ENCODE peak calls at places on chromosomes 3 and 15, in four cellular contexts. K is PC-3, S is GM23338, M is HCT116. H is an unnamed sample.

GRCh38 chr15:58469432-58470353 is 37.9 kb downstream of the LIPC start:
- DNase-seq in S (peak; percentile 55), K (peak; percentile 91), M (peak; percentile 69), H (peak; percentile 70)

GRCh38 chr15:66038387-66039116 is 169.3 kb downstream of the RAB11A start:
- DNase-seq in S (peak; percentile 47), M (no peak), K (no peak), H (no peak)

GRCh38 chr3:37701729-37702128 is 160.0 kb upstream of the CTDSPL start:
- DNase-seq in K (no peak), S (no peak), M (no peak), H (no peak)

GRCh38 chr3:16277471-16277870 is 12.5 kb downstream of the OXNAD1 start:
- DNase-seq in S (no peak), M (no peak), K (no peak), H (no peak)

GRCh38 chr3:100053929-100054620 is 60.2 kb downstream of the FILIP1L start:
- DNase-seq in M (no peak), K (no peak), S (no peak), H (peak; percentile 39)

GRCh38 chr3:78481050-78481449 is 1286.7 kb downstream of the ROBO1 start:
- DNase-seq in M (no peak), S (no peak), K (no peak), H (no peak)

GRCh38 chr15:96347181-96348111 is 16.9 kb downstream of the NR2F2 start:
- DNase-seq in K (no peak), S (peak; percentile 80), M (no peak), H (no peak)

GRCh38 chr3:99366663-99367429 is 271.5 kb upstream of the COL8A1 start:
- DNase-seq in K (peak; percentile 34), M (peak; percentile 6), S (peak; percentile 69), H (no peak)

GRCh38 chr15:79310612-79310984 is 314 bp upstream of the TMED3 start:
- DNase-seq in M (no peak), K (peak; percentile 34), S (peak; percentile 68), H (no peak)

GRCh38 chr3:177123820-177124219 is 73.5 kb downstream of the TBL1XR1 start:
- DNase-seq in M (no peak), K (no peak), S (no peak), H (no peak)

GRCh38 chr3:181696641-181697230 is 15.0 kb upstream of the SOX2 start:
- DNase-seq in M (no peak), K (no peak), S (no peak), H (no peak)

GRCh38 chr15:84582583-84583157 is 18.1 kb upstream of the ZSCAN2 start:
- DNase-seq in K (peak; percentile 23), S (no peak), M (no peak), H (no peak)

GRCh38 chr15:100919481-100920405 is 586 bp downstream of the LRRK1 start:
- DNase-seq in M (no peak), S (peak; percentile 53), K (peak; percentile 26), H (peak; percentile 29)

GRCh38 chr3:64059484-64059883 is 36.2 kb upstream of the PSMD6 start:
- DNase-seq in S (no peak), M (no peak), K (no peak), H (no peak)

GRCh38 chr3:168058482-168058881 is 37.2 kb downstream of the GOLIM4 start:
- DNase-seq in M (no peak), K (no peak), S (no peak), H (no peak)

GRCh38 chr15:69092159-69092558 is 68.3 kb upstream of the GLCE start:
- DNase-seq in M (no peak), K (peak; percentile 98), S (no peak), H (no peak)

GRCh38 chr3:132682201-132682600 is 22.1 kb downstream of the UBA5 start:
- DNase-seq in K (no peak), M (no peak), S (no peak), H (no peak)

GRCh38 chr3:25664066-25664809 is 469 bp downstream of the TOP2B start:
- DNase-seq in K (peak; percentile 42), M (peak; percentile 3), S (peak; percentile 72), H (peak; percentile 82)

GRCh38 chr15:38823272-38823671 is 258.7 kb upstream of the RASGRP1 start:
- DNase-seq in S (no peak), K (no peak), M (no peak), H (no peak)

GRCh38 chr15:38826880-38827279 is 262.3 kb upstream of the RASGRP1 start:
- DNase-seq in S (no peak), K (no peak), M (no peak), H (no peak)

GRCh38 chr15:38824719-38825118 is 260.1 kb upstream of the RASGRP1 start:
- DNase-seq in S (no peak), M (no peak), K (no peak), H (no peak)

GRCh38 chr15:38829086-38829485 is 264.5 kb upstream of the RASGRP1 start:
- DNase-seq in M (no peak), S (no peak), K (no peak), H (no peak)

DNA sequence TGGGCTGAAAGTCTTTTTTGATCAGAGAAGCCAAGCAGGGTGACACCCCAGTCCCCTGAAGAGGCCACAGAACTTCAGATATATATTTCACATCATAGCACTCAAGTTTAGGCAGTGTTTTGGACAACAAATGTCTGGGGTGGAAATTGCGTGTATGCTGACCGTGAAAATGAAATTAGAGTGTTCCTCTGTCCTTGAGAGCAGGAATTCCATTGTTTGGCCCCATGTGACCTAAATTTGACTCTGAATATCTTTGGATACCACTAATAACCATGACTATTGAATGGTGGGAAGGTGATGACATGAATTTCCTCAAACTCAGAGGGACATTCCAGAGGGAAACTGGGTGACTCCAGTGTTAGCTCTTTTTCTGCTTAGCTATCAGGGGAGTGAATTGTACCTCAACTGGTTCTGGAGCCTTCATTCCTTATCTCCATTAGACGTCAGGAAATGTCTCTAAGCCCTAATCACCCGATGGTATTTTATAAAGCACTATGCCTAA is 263.5 kb upstream of the RASGRP1 start:
- DNase-seq in K (no peak), S (no peak), M (no peak), H (no peak)
- TF ChIP-seq EZH2phosphoT487 in K (no peak), S (no peak), M (no peak), H (no peak)

GRCh38 chr15:29032776-29033175 is 147.0 kb downstream of the APBA2 start:
- DNase-seq in S (no peak), K (no peak), M (no peak), H (no peak)
- H3K27ac ChIP-seq in S (no peak overlapping the region), K (no peak overlapping the region), M (no peak overlapping the region), H (no peak overlapping the region)

GRCh38 chr15:67865331-67865730 is 25.5 kb upstream of the RNU6-1 start:
- DNase-seq in S (no peak), M (no peak), K (no peak), H (no peak)

GRCh38 chr15:67862771-67863441 is 23.1 kb upstream of the RNU6-1 start:
- DNase-seq in K (no peak), S (no peak), M (no peak), H (no peak)

GRCh38 chr15:67861983-67862382 is 22.1 kb upstream of the RNU6-1 start:
- DNase-seq in M (no peak), K (no peak), S (no peak), H (no peak)

GRCh38 chr15:67865766-67866165 is 25.9 kb upstream of the RNU6-1 start:
- DNase-seq in K (no peak), S (no peak), M (no peak), H (no peak)

DNA sequence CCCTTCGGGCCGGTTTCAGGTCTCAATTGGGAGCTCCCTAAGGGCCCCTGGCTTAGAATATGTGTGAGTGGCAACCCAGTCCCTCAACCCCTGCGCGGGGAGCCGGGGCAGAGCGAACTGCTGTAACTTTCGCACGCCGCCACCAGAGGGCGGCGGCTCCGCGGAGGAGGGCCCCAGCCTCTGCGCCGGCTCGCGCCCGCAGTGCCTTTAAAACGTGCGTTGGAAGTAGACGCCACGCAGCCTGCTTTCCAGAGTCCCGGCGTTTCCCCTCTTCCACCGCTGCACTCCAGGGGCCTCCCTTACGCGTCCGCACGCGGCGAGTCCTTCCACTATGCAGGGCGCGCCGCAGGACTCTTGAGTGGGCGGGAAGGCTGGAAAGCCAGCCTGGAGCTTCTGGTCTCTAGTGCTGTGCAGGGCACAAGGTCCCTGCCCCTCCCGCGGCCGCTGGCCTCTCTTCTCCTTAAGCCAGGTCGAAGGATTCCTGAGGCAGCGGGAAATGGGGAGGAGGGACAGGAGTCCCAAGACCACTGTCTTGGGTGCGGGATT is 23.7 kb upstream of the RNU6-1 start:
- DNase-seq in K (peak; percentile 74), S (peak; percentile 90), M (peak; percentile 46), H (peak; percentile 92)
- TF ChIP-seq EZH2 in K (no peak), S (no peak), M (no peak), H (no peak)

GRCh38 chr3:196207833-196208607 is 3.2 kb downstream of the ZDHHC19 start:
- DNase-seq in M (no peak), K (peak; percentile 39), S (peak; percentile 95), H (peak; percentile 66)
- TF ChIP-seq EZH2phosphoT487 in M (no peak), K (no peak), S (no peak), H (no peak)

GRCh38 chr3:129572603-129573002 is 29.6 kb downstream of the H1-8 start:
- DNase-seq in K (no peak), M (no peak), S (no peak), H (no peak)
- H3K27ac ChIP-seq in K (no peak overlapping the region), M (no peak overlapping the region), S (no peak overlapping the region), H (no peak overlapping the region)

GRCh38 chr3:18443670-18444596 is 18.8 kb upstream of the SATB1 start:
- DNase-seq in M (no peak), K (peak; percentile 24), S (peak; percentile 79), H (peak; percentile 38)

GRCh38 chr3:18447720-18448119 is 22.6 kb upstream of the SATB1 start:
- DNase-seq in K (no peak), M (no peak), S (no peak), H (no peak)

GRCh38 chr3:18445421-18446066 is 20.4 kb upstream of the SATB1 start:
- DNase-seq in S (peak; percentile 45), M (no peak), K (no peak), H (peak; percentile 18)

GRCh38 chr3:18444597-18445420 is 19.7 kb upstream of the SATB1 start:
- DNase-seq in M (no peak), S (peak; percentile 77), K (peak; percentile 77), H (peak; percentile 89)

GRCh38 chr3:18446067-18446793 is 21.1 kb upstream of the SATB1 start:
- DNase-seq in K (no peak), S (peak; percentile 52), M (no peak), H (no peak)
- TF ChIP-seq EZH2 in K (no peak), S (no peak), M (no peak), H (no peak)

GRCh38 chr15:95291878-95292472 is 1038.5 kb upstream of the NR2F2 start:
- DNase-seq in S (peak; percentile 79), K (peak; percentile 68), M (peak; percentile 48), H (peak; percentile 67)
- TF ChIP-seq EZH2phosphoT487 in S (no peak), K (no peak), M (no peak), H (no peak)

DNA sequence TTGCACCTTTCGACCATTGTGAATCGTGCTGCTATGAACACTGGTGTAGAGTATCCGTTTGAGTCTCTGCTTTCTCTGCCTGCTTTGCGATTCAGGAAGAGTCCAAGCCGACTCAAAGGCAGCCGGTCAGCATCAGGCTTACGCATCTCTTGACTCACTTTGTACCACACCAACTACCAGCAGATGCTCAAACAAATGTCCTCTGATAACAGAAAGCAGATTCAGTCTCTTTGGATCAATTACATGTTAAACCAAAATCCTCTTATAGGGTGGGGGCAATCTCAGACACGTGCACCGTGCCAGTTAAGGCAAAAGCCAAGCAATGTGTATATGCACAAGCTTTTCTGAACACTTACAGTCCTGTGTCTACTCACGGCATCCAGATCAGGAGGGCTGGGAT is 153.7 kb downstream of the MECOM start:
- DNase-seq in S (no peak), M (no peak), K (no peak), H (no peak)
- H3K27ac ChIP-seq in S (no peak overlapping the region), M (no peak overlapping the region), K (no peak overlapping the region), H (no peak overlapping the region)

H was measured in hepatocyte.